ENCODE peak calls at places on chromosomes 4 and X, in six cellular contexts. V is GM19239; R is left ventricle myocardium superior; S is WTC11; L is stimulated activated naive CD8-positive, alpha-beta T cell treated with anti-CD3 and anti-CD28 coated beads, Interleukin-15, amount 100 ng/mL, for 72 hours; G is osteocyte. Z is an unnamed sample.

GRCh38 chrX:65420154-65420553 is 114.4 kb downstream of the LAS1L start:
- DNase-seq in R (no peak), G (no peak), S (no peak), L (no peak), V (no peak), Z (no peak)

GRCh38 chr4:168585168-168586091 is 88.6 kb downstream of the PALLD start:
- DNase-seq in G (peak), R (peak), L (no peak), V (peak), S (peak), Z (no peak)

GRCh38 chr4:73740353-73740778 is at the start of gene CXCL8:
- DNase-seq in V (no peak), R (peak), L (no peak), G (no peak), S (no peak), Z (no peak)

GRCh38 chrX:103630171-103630511 is 1.4 kb downstream of the TCEAL1 start:
- DNase-seq in R (no peak), S (no peak), G (no peak), L (no peak), V (no peak), Z (no peak)

GRCh38 chrX:85309717-85310116 is 65.9 kb downstream of the ZNF711 start:
- DNase-seq in V (no peak), L (no peak), R (no peak), G (no peak), S (peak), Z (no peak)

GRCh38 chrX:46710927-46711623 is 47.8 kb downstream of the SLC9A7 start:
- DNase-seq in R (no peak), G (no peak), L (peak), S (peak), V (no peak), Z (no peak)

GRCh38 chrX:103234869-103235268 is 20.0 kb downstream of the BEX4 start:
- DNase-seq in L (no peak), V (no peak), G (no peak), R (no peak), S (no peak), Z (no peak)

GRCh38 chr4:25439913-25440477 is 62.9 kb downstream of the ANAPC4 start:
- DNase-seq in R (no peak), V (peak), L (peak), S (peak), G (no peak), Z (no peak)

GRCh38 chr4:89152972-89153371 is 41.6 kb downstream of the TIGD2 start:
- DNase-seq in V (no peak), S (no peak), G (no peak), L (no peak), R (no peak), Z (no peak)

GRCh38 chr4:56410247-56410646 is 23.0 kb upstream of the AASDH start:
- DNase-seq in L (peak), S (no peak), R (no peak), G (peak), V (no peak), Z (no peak)

GRCh38 chrX:56788717-56789122 is 59.7 kb downstream of the NBDY start:
- DNase-seq in L (peak), V (no peak), R (no peak), S (no peak), G (no peak), Z (no peak)

GRCh38 chr4:113978561-113979156 is 788 bp downstream of the ARSJ start:
- DNase-seq in G (no peak), V (no peak), L (no peak), S (peak), R (no peak), Z (no peak)

GRCh38 chr4:140094701-140095420 is 59.1 kb downstream of the MAML3 start:
- DNase-seq in L (peak), V (no peak), G (no peak), S (peak), R (peak), Z (peak)

GRCh38 chr4:158782539-158783360 is 13.9 kb downstream of the FNIP2 start:
- DNase-seq in R (no peak), G (no peak), V (no peak), L (no peak), S (no peak), Z (no peak)

GRCh38 chr4:26144526-26145167 is 176.2 kb upstream of the RBPJ start:
- DNase-seq in S (no peak), L (no peak), V (no peak), G (no peak), R (no peak), Z (no peak)

GRCh38 chr4:76188557-76188956 is 25.1 kb downstream of the SCARB2 start:
- DNase-seq in L (no peak), V (no peak), G (no peak), R (no peak), S (no peak), Z (peak)

GRCh38 chr4:86011117-86011516 is 348.7 kb downstream of the MAPK10 start:
- DNase-seq in L (no peak), G (no peak), V (no peak), R (no peak), S (no peak), Z (no peak)

GRCh38 chr4:173288296-173288695 is 45.9 kb downstream of the HMGB2 start:
- DNase-seq in L (peak), G (no peak), R (no peak), V (no peak), S (peak), Z (no peak)

GRCh38 chrX:107483976-107484726 is 34.7 kb downstream of the FRMPD3 start:
- DNase-seq in L (no peak), R (peak), V (no peak), S (peak), G (no peak), Z (no peak)

GRCh38 chr4:108029321-108029720 is 39.6 kb downstream of the HADH start:
- DNase-seq in G (no peak), S (no peak), V (no peak), L (peak), R (no peak), Z (no peak)

GRCh38 chr4:92305878-92306520 is 2.2 kb downstream of the GRID2 start:
- DNase-seq in L (no peak), V (no peak), G (peak), S (peak), R (no peak), Z (no peak)

GRCh38 chrX:37905436-37906147 is 58.2 kb upstream of the DYNLT3 start:
- DNase-seq in G (peak), L (no peak), S (peak), V (no peak), R (peak), Z (no peak)

GRCh38 chr4:119666653-119667091 is 38.1 kb upstream of the PDE5A start:
- DNase-seq in L (no peak), G (no peak), S (no peak), V (no peak), R (no peak), Z (no peak)

GRCh38 chrX:10549280-10549679 is 71.1 kb downstream of the MID1 start:
- DNase-seq in V (no peak), L (no peak), G (no peak), S (no peak), R (no peak), Z (no peak)

Z was measured in esophagus muscularis mucosa.